ENCODE peak calls at places on chromosomes 3 and 15, in ten cellular contexts. One of them, this sample, is unnamed.

GRCh38 chr3:3636815-3637214 is 162.4 kb upstream of the LRRN1 start:
- DNase-seq in immature natural killer cell: no peak
- DNase-seq in naive thymus-derived CD8-positive, alpha-beta T cell: no peak
- DNase-seq in right lobe of liver: no peak
- DNase-seq in body of pancreas: no peak
- DNase-seq in frontal cortex: no peak
- DNase-seq in cardiac muscle cell: no peak
- DNase-seq in DND-41: no peak
- DNase-seq in iris pigment epithelial cell: no peak
- DNase-seq in erythroblast: no peak
- DNase-seq in this sample: no peak

GRCh38 chr15:40763801-40764765 is at the start of gene GCHFR:
- DNase-seq in immature natural killer cell: peak
- DNase-seq in naive thymus-derived CD8-positive, alpha-beta T cell: peak
- DNase-seq in right lobe of liver: peak
- DNase-seq in body of pancreas: peak
- DNase-seq in frontal cortex: peak
- DNase-seq in cardiac muscle cell: peak
- DNase-seq in DND-41: no peak
- DNase-seq in iris pigment epithelial cell: peak
- DNase-seq in erythroblast: peak
- DNase-seq in this sample: peak

GRCh38 chr3:117736851-117737250 is 1027.3 kb downstream of the TUSC7 start:
- DNase-seq in immature natural killer cell: no peak
- DNase-seq in naive thymus-derived CD8-positive, alpha-beta T cell: no peak
- DNase-seq in right lobe of liver: no peak
- DNase-seq in body of pancreas: no peak
- DNase-seq in frontal cortex: no peak
- DNase-seq in cardiac muscle cell: no peak
- DNase-seq in DND-41: no peak
- DNase-seq in iris pigment epithelial cell: peak
- DNase-seq in erythroblast: no peak
- DNase-seq in this sample: no peak

GRCh38 chr3:45273681-45274515 is 47.8 kb upstream of the TMEM158 start:
- DNase-seq in immature natural killer cell: no peak
- DNase-seq in naive thymus-derived CD8-positive, alpha-beta T cell: no peak
- DNase-seq in right lobe of liver: no peak
- DNase-seq in body of pancreas: no peak
- DNase-seq in frontal cortex: no peak
- DNase-seq in cardiac muscle cell: no peak
- DNase-seq in DND-41: no peak
- DNase-seq in iris pigment epithelial cell: peak
- DNase-seq in erythroblast: peak
- DNase-seq in this sample: no peak

GRCh38 chr3:147604136-147604535 is 195.0 kb downstream of the ZIC1 start:
- DNase-seq in immature natural killer cell: no peak
- DNase-seq in naive thymus-derived CD8-positive, alpha-beta T cell: no peak
- DNase-seq in right lobe of liver: no peak
- DNase-seq in body of pancreas: no peak
- DNase-seq in frontal cortex: no peak
- DNase-seq in cardiac muscle cell: no peak
- DNase-seq in DND-41: no peak
- DNase-seq in iris pigment epithelial cell: no peak
- DNase-seq in erythroblast: no peak
- DNase-seq in this sample: no peak

GRCh38 chr3:144229237-144229830 is 257.7 kb downstream of the DIPK2A start:
- DNase-seq in immature natural killer cell: no peak
- DNase-seq in naive thymus-derived CD8-positive, alpha-beta T cell: no peak
- DNase-seq in right lobe of liver: peak
- DNase-seq in body of pancreas: no peak
- DNase-seq in frontal cortex: no peak
- DNase-seq in cardiac muscle cell: peak
- DNase-seq in DND-41: no peak
- DNase-seq in iris pigment epithelial cell: no peak
- DNase-seq in erythroblast: no peak
- DNase-seq in this sample: no peak

GRCh38 chr3:14518432-14518802 is 21.7 kb downstream of the GRIP2 start:
- DNase-seq in immature natural killer cell: no peak
- DNase-seq in naive thymus-derived CD8-positive, alpha-beta T cell: no peak
- DNase-seq in right lobe of liver: no peak
- DNase-seq in body of pancreas: no peak
- DNase-seq in frontal cortex: no peak
- DNase-seq in cardiac muscle cell: no peak
- DNase-seq in DND-41: no peak
- DNase-seq in iris pigment epithelial cell: no peak
- DNase-seq in erythroblast: no peak
- DNase-seq in this sample: no peak

GRCh38 chr3:78041486-78041885 is 1001.6 kb downstream of the ROBO2 start:
- DNase-seq in immature natural killer cell: no peak
- DNase-seq in naive thymus-derived CD8-positive, alpha-beta T cell: no peak
- DNase-seq in right lobe of liver: no peak
- DNase-seq in body of pancreas: no peak
- DNase-seq in frontal cortex: no peak
- DNase-seq in cardiac muscle cell: peak
- DNase-seq in DND-41: no peak
- DNase-seq in iris pigment epithelial cell: peak
- DNase-seq in erythroblast: no peak
- DNase-seq in this sample: no peak

GRCh38 chr15:68599560-68600071 is 20.8 kb downstream of the CORO2B start:
- DNase-seq in immature natural killer cell: no peak
- DNase-seq in naive thymus-derived CD8-positive, alpha-beta T cell: no peak
- DNase-seq in right lobe of liver: no peak
- DNase-seq in body of pancreas: no peak
- DNase-seq in frontal cortex: no peak
- DNase-seq in cardiac muscle cell: peak
- DNase-seq in DND-41: no peak
- DNase-seq in iris pigment epithelial cell: peak
- DNase-seq in erythroblast: no peak
- DNase-seq in this sample: peak

This sample was measured in H7.